ENCODE peak calls at places on chromosomes 13 and 19, in eight cellular contexts. One of them, this sample, is unnamed.

GRCh38 chr13:25149670-25150069 is 22.4 kb downstream of the AMER2 start:
- DNase-seq in left lung: no peak
- DNase-seq in GM23338: no peak
- DNase-seq in heart right ventricle: no peak
- DNase-seq in body of pancreas: no peak
- DNase-seq in endothelial cell of umbilical vein: no peak
- DNase-seq in suprapubic skin: no peak
- DNase-seq in uterus: no peak
- DNase-seq in this sample: no peak

GRCh38 chr13:106835477-106835876 is 267.5 kb upstream of the ARGLU1 start:
- DNase-seq in left lung: no peak
- DNase-seq in GM23338: no peak
- DNase-seq in heart right ventricle: no peak
- DNase-seq in body of pancreas: no peak
- DNase-seq in endothelial cell of umbilical vein: peak; percentile 2
- DNase-seq in suprapubic skin: no peak
- DNase-seq in uterus: no peak
- DNase-seq in this sample: no peak

GRCh38 chr13:106473174-106473573 is 62.3 kb downstream of the EFNB2 start:
- DNase-seq in left lung: no peak
- DNase-seq in GM23338: no peak
- DNase-seq in heart right ventricle: peak; percentile 42
- DNase-seq in body of pancreas: peak; percentile 21
- DNase-seq in endothelial cell of umbilical vein: no peak
- DNase-seq in suprapubic skin: no peak
- DNase-seq in uterus: no peak
- DNase-seq in this sample: no peak

GRCh38 chr13:33352520-33352919 is 67.0 kb upstream of the STARD13 start:
- DNase-seq in left lung: no peak
- DNase-seq in GM23338: no peak
- DNase-seq in heart right ventricle: no peak
- DNase-seq in body of pancreas: peak; percentile 56
- DNase-seq in endothelial cell of umbilical vein: no peak
- DNase-seq in suprapubic skin: no peak
- DNase-seq in uterus: no peak
- DNase-seq in this sample: no peak

GRCh38 chr13:60226507-60226906 is 62.8 kb upstream of the DIAPH3 start:
- DNase-seq in left lung: no peak
- DNase-seq in GM23338: peak; percentile 51
- DNase-seq in heart right ventricle: no peak
- DNase-seq in body of pancreas: peak; percentile 53
- DNase-seq in endothelial cell of umbilical vein: peak; percentile 9
- DNase-seq in suprapubic skin: no peak
- DNase-seq in uterus: no peak
- DNase-seq in this sample: no peak

GRCh38 chr19:4338441-4339350 is at the start of gene STAP2:
- DNase-seq in left lung: no peak
- DNase-seq in GM23338: peak; percentile 80
- DNase-seq in heart right ventricle: no peak
- DNase-seq in body of pancreas: peak; percentile 86
- DNase-seq in endothelial cell of umbilical vein: peak; percentile 36
- DNase-seq in suprapubic skin: peak; percentile 76
- DNase-seq in uterus: no peak
- DNase-seq in this sample: no peak

GRCh38 chr13:33015791-33016323 is 366 bp upstream of the KL start:
- DNase-seq in left lung: no peak
- DNase-seq in GM23338: peak; percentile 58
- DNase-seq in heart right ventricle: peak; percentile 34
- DNase-seq in body of pancreas: peak; percentile 18
- DNase-seq in endothelial cell of umbilical vein: no peak
- DNase-seq in suprapubic skin: peak; percentile 64
- DNase-seq in uterus: peak; percentile 20
- DNase-seq in this sample: no peak

GRCh38 chr13:112562254-112562653 is 25.7 kb downstream of the TUBGCP3 start:
- DNase-seq in left lung: no peak
- DNase-seq in GM23338: no peak
- DNase-seq in heart right ventricle: no peak
- DNase-seq in body of pancreas: no peak
- DNase-seq in endothelial cell of umbilical vein: no peak
- DNase-seq in suprapubic skin: no peak
- DNase-seq in uterus: no peak
- DNase-seq in this sample: no peak

GRCh38 chr19:2084993-2085720 is 11.0 kb downstream of the MOB3A start:
- DNase-seq in left lung: peak; percentile 90
- DNase-seq in GM23338: no peak
- DNase-seq in heart right ventricle: peak; percentile 59
- DNase-seq in body of pancreas: peak; percentile 49
- DNase-seq in endothelial cell of umbilical vein: peak; percentile 34
- DNase-seq in suprapubic skin: peak; percentile 82
- DNase-seq in uterus: no peak
- DNase-seq in this sample: peak; percentile 87

GRCh38 chr13:40476175-40476958 is 190.1 kb downstream of the FOXO1 start:
- DNase-seq in left lung: no peak
- DNase-seq in GM23338: no peak
- DNase-seq in heart right ventricle: no peak
- DNase-seq in body of pancreas: peak; percentile 24
- DNase-seq in endothelial cell of umbilical vein: peak; percentile 47
- DNase-seq in suprapubic skin: no peak
- DNase-seq in uterus: no peak
- DNase-seq in this sample: no peak

GRCh38 chr13:114112826-114113322 is 19.5 kb downstream of the RASA3 start:
- DNase-seq in left lung: peak; percentile 19
- DNase-seq in GM23338: peak; percentile 59
- DNase-seq in heart right ventricle: no peak
- DNase-seq in body of pancreas: no peak
- DNase-seq in endothelial cell of umbilical vein: no peak
- DNase-seq in suprapubic skin: peak; percentile 48
- DNase-seq in uterus: peak; percentile 8
- DNase-seq in this sample: no peak

GRCh38 chr19:49840736-49841249 is 10.2 kb upstream of the PTOV1 start:
- DNase-seq in left lung: no peak
- DNase-seq in GM23338: peak; percentile 36
- DNase-seq in heart right ventricle: no peak
- DNase-seq in body of pancreas: no peak
- DNase-seq in endothelial cell of umbilical vein: no peak
- DNase-seq in suprapubic skin: no peak
- DNase-seq in uterus: no peak
- DNase-seq in this sample: no peak

GRCh38 chr19:49840321-49840720 is 10.6 kb upstream of the PTOV1 start:
- DNase-seq in left lung: no peak
- DNase-seq in GM23338: no peak
- DNase-seq in heart right ventricle: no peak
- DNase-seq in body of pancreas: no peak
- DNase-seq in endothelial cell of umbilical vein: no peak
- DNase-seq in suprapubic skin: no peak
- DNase-seq in uterus: no peak
- DNase-seq in this sample: no peak

GRCh38 chr19:49844138-49844740 is 6.7 kb upstream of the PTOV1 start:
- DNase-seq in left lung: no peak
- DNase-seq in GM23338: no peak
- DNase-seq in heart right ventricle: no peak
- DNase-seq in body of pancreas: no peak
- DNase-seq in endothelial cell of umbilical vein: no peak
- DNase-seq in suprapubic skin: no peak
- DNase-seq in uterus: no peak
- DNase-seq in this sample: no peak

GRCh38 chr19:49845433-49845832 is 5.5 kb upstream of the PTOV1 start:
- DNase-seq in left lung: no peak
- DNase-seq in GM23338: no peak
- DNase-seq in heart right ventricle: no peak
- DNase-seq in body of pancreas: no peak
- DNase-seq in endothelial cell of umbilical vein: no peak
- DNase-seq in suprapubic skin: no peak
- DNase-seq in uterus: no peak
- DNase-seq in this sample: no peak

GRCh38 chr19:49843265-49843664 is 7.7 kb upstream of the PTOV1 start:
- DNase-seq in left lung: no peak
- DNase-seq in GM23338: no peak
- DNase-seq in heart right ventricle: no peak
- DNase-seq in body of pancreas: no peak
- DNase-seq in endothelial cell of umbilical vein: no peak
- DNase-seq in suprapubic skin: no peak
- DNase-seq in uterus: no peak
- DNase-seq in this sample: no peak
- H3K27ac ChIP-seq in left lung: no peak overlapping the region
- H3K27ac ChIP-seq in GM23338: no peak overlapping the region
- H3K27ac ChIP-seq in heart right ventricle: no peak overlapping the region
- H3K27ac ChIP-seq in body of pancreas: no peak overlapping the region
- H3K27ac ChIP-seq in endothelial cell of umbilical vein: no peak overlapping the region
- H3K27ac ChIP-seq in suprapubic skin: no peak overlapping the region
- H3K27ac ChIP-seq in uterus: no peak overlapping the region
- H3K27ac ChIP-seq in this sample: no peak overlapping the region

GRCh38 chr13:79475569-79475968 is 5.4 kb upstream of the NDFIP2 start:
- DNase-seq in left lung: no peak
- DNase-seq in GM23338: no peak
- DNase-seq in heart right ventricle: no peak
- DNase-seq in body of pancreas: no peak
- DNase-seq in endothelial cell of umbilical vein: no peak
- DNase-seq in suprapubic skin: no peak
- DNase-seq in uterus: no peak
- DNase-seq in this sample: no peak
- H3K4me1 ChIP-seq in left lung: no peaks in the 10 kb centered on the region
- H3K4me1 ChIP-seq in GM23338: no peaks in the 10 kb centered on the region
- H3K4me1 ChIP-seq in heart right ventricle: peaks cover 2% of the 10 kb centered on the region
- H3K4me1 ChIP-seq in body of pancreas: peaks cover 4% of the 10 kb centered on the region
- H3K4me1 ChIP-seq in endothelial cell of umbilical vein: no peaks in the 10 kb centered on the region
- H3K4me1 ChIP-seq in suprapubic skin: peaks cover 10% of the 10 kb centered on the region
- H3K4me1 ChIP-seq in uterus: no peaks in the 10 kb centered on the region
- H3K4me1 ChIP-seq in this sample: peaks cover 5% of the 10 kb centered on the region

GRCh38 chr19:44661904-44662303 is 9.4 kb upstream of the CEACAM19 start:
- DNase-seq in left lung: no peak
- DNase-seq in GM23338: no peak
- DNase-seq in heart right ventricle: no peak
- DNase-seq in body of pancreas: no peak
- DNase-seq in endothelial cell of umbilical vein: no peak
- DNase-seq in suprapubic skin: no peak
- DNase-seq in uterus: no peak
- DNase-seq in this sample: no peak

GRCh38 chr19:44658069-44658727 is 13.1 kb upstream of the CEACAM19 start:
- DNase-seq in left lung: no peak
- DNase-seq in GM23338: no peak
- DNase-seq in heart right ventricle: no peak
- DNase-seq in body of pancreas: no peak
- DNase-seq in endothelial cell of umbilical vein: peak; percentile 19
- DNase-seq in suprapubic skin: no peak
- DNase-seq in uterus: no peak
- DNase-seq in this sample: no peak

GRCh38 chr19:44661205-44661604 is 10.1 kb upstream of the CEACAM19 start:
- DNase-seq in left lung: no peak
- DNase-seq in GM23338: no peak
- DNase-seq in heart right ventricle: no peak
- DNase-seq in body of pancreas: no peak
- DNase-seq in endothelial cell of umbilical vein: no peak
- DNase-seq in suprapubic skin: no peak
- DNase-seq in uterus: no peak
- DNase-seq in this sample: peak; percentile 10

GRCh38 chr19:44662686-44663085 is 8.6 kb upstream of the CEACAM19 start:
- DNase-seq in left lung: no peak
- DNase-seq in GM23338: no peak
- DNase-seq in heart right ventricle: no peak
- DNase-seq in body of pancreas: no peak
- DNase-seq in endothelial cell of umbilical vein: no peak
- DNase-seq in suprapubic skin: no peak
- DNase-seq in uterus: no peak
- DNase-seq in this sample: no peak

GRCh38 chr19:44660081-44660480 is 11.2 kb upstream of the CEACAM19 start:
- DNase-seq in left lung: peak; percentile 62
- DNase-seq in GM23338: no peak
- DNase-seq in heart right ventricle: no peak
- DNase-seq in body of pancreas: no peak
- DNase-seq in endothelial cell of umbilical vein: no peak
- DNase-seq in suprapubic skin: no peak
- DNase-seq in uterus: no peak
- DNase-seq in this sample: no peak
- H3K36me3 ChIP-seq in left lung: peaks cover 90% of the 10 kb centered on the region
- H3K36me3 ChIP-seq in GM23338: peaks cover 16% of the 10 kb centered on the region
- H3K36me3 ChIP-seq in heart right ventricle: peaks cover 85% of the 10 kb centered on the region
- H3K36me3 ChIP-seq in body of pancreas: peaks cover 5% of the 10 kb centered on the region
- H3K36me3 ChIP-seq in endothelial cell of umbilical vein: peaks cover 45% of the 10 kb centered on the region
- H3K36me3 ChIP-seq in suprapubic skin: peaks cover 47% of the 10 kb centered on the region
- H3K36me3 ChIP-seq in uterus: no peaks in the 10 kb centered on the region
- H3K36me3 ChIP-seq in this sample: no peaks in the 10 kb centered on the region

GRCh38 chr13:73167046-73167820 is 108.4 kb downstream of the KLF5 start:
- DNase-seq in left lung: no peak
- DNase-seq in GM23338: no peak
- DNase-seq in heart right ventricle: no peak
- DNase-seq in body of pancreas: no peak
- DNase-seq in endothelial cell of umbilical vein: no peak
- DNase-seq in suprapubic skin: no peak
- DNase-seq in uterus: no peak
- DNase-seq in this sample: no peak

GRCh38 chr13:73168993-73169401 is 110.2 kb downstream of the KLF5 start:
- DNase-seq in left lung: no peak
- DNase-seq in GM23338: no peak
- DNase-seq in heart right ventricle: no peak
- DNase-seq in body of pancreas: no peak
- DNase-seq in endothelial cell of umbilical vein: no peak
- DNase-seq in suprapubic skin: no peak
- DNase-seq in uterus: no peak
- DNase-seq in this sample: no peak

GRCh38 chr13:73169971-73170370 is 111.2 kb downstream of the KLF5 start:
- DNase-seq in left lung: no peak
- DNase-seq in GM23338: peak; percentile 49
- DNase-seq in heart right ventricle: no peak
- DNase-seq in body of pancreas: no peak
- DNase-seq in endothelial cell of umbilical vein: no peak
- DNase-seq in suprapubic skin: no peak
- DNase-seq in uterus: no peak
- DNase-seq in this sample: no peak

GRCh38 chr13:73166204-73166603 is 107.4 kb downstream of the KLF5 start:
- DNase-seq in left lung: no peak
- DNase-seq in GM23338: no peak
- DNase-seq in heart right ventricle: no peak
- DNase-seq in body of pancreas: no peak
- DNase-seq in endothelial cell of umbilical vein: no peak
- DNase-seq in suprapubic skin: no peak
- DNase-seq in uterus: no peak
- DNase-seq in this sample: no peak

DNA sequence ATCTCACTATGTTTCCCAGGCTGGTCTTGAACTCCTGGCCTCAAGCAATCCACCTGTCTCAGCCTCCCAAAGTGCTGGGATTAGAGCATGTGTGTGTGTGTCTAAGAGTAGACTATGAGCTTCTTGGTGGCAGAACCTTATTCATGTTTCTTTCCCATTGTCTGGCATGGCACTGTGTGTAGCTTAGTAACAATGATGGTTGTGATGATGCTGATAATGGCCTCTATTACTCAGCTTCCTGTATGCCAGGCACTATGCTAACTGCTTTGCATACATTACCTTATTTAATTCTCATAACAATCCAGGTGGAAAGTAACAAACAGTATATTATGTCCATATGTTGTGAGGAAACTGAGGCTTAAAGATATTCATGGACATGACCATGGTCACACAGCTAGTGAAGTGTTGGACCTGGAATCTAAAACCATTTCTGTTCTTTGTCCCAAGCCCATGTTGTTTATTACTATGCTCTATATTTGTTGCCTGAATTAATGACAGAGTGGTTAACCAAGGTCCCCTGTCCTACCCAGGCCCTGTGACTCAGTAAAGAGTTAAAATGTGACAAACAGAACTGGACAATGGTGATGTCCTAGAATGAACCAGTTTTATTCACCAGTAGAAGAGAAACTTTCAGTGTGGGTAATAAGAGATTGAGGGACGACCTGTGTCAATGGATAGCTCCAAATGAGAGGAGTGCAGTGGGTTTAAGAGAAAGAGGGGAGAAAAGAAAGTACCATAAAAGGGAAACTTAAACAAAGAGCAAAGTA is 109.6 kb downstream of the KLF5 start:
- DNase-seq in left lung: no peak
- DNase-seq in GM23338: no peak
- DNase-seq in heart right ventricle: no peak
- DNase-seq in body of pancreas: no peak
- DNase-seq in endothelial cell of umbilical vein: peak; percentile 20
- DNase-seq in suprapubic skin: no peak
- DNase-seq in uterus: no peak
- DNase-seq in this sample: no peak
- H3K27ac ChIP-seq in left lung: no peak overlapping the region
- H3K27ac ChIP-seq in GM23338: no peak overlapping the region
- H3K27ac ChIP-seq in heart right ventricle: no peak overlapping the region
- H3K27ac ChIP-seq in body of pancreas: no peak overlapping the region
- H3K27ac ChIP-seq in endothelial cell of umbilical vein: no peak overlapping the region
- H3K27ac ChIP-seq in suprapubic skin: peak overlapping the region; percentile 85
- H3K27ac ChIP-seq in uterus: no peak overlapping the region
- H3K27ac ChIP-seq in this sample: no peak overlapping the region